ENCODE peak calls at places on chromosomes 13 and 19, in nine cellular contexts. L, M, B, Q, V, H, S, J and Y are unnamed samples.

GRCh38 chr13:74741732-74742131 is 607.5 kb upstream of the KLF12 start:
- DNase-seq in H (no peak), B (no peak), J (no peak), Q (no peak), S (no peak), L (no peak), M (no peak), V (no peak), Y (no peak)

GRCh38 chr13:60583911-60584753 is 187.1 kb downstream of the TDRD3 start:
- DNase-seq in J (peak; percentile 5), H (no peak), Q (no peak), M (no peak), V (peak; percentile 80), L (peak; percentile 27), B (peak; percentile 64), S (no peak), Y (peak; percentile 15)

GRCh38 chr19:11378319-11379189 is 4.1 kb downstream of the SWSAP1 start:
- DNase-seq in L (no peak), B (peak; percentile 80), J (no peak), V (peak; percentile 45), Q (no peak), H (no peak), M (peak; percentile 59), S (peak; percentile 62), Y (peak; percentile 84)

GRCh38 chr13:27425151-27425917 is 915 bp downstream of the GTF3A start:
- DNase-seq in V (peak; percentile 9), Q (no peak), L (no peak), J (no peak), H (no peak), S (no peak), B (peak; percentile 26), M (no peak), Y (no peak)

GRCh38 chr13:29538625-29538976 is 56.9 kb downstream of the SLC7A1 start:
- DNase-seq in B (no peak), L (no peak), Q (no peak), H (no peak), V (no peak), S (no peak), M (no peak), J (no peak), Y (no peak)

GRCh38 chr19:11422163-11423068 is 3.3 kb upstream of the RGL3 start:
- DNase-seq in M (peak; percentile 80), Q (peak; percentile 77), B (peak; percentile 91), S (peak; percentile 91), H (peak; percentile 48), V (peak; percentile 73), L (peak; percentile 79), J (no peak), Y (no peak)

GRCh38 chr19:2719910-2720776 is 1.0 kb downstream of the DIRAS1 start:
- DNase-seq in B (no peak), Q (no peak), S (no peak), M (peak; percentile 42), H (no peak), V (peak; percentile 17), L (no peak), J (no peak), Y (no peak)

GRCh38 chr13:83546476-83546875 is 335.8 kb downstream of the SLITRK1 start:
- DNase-seq in J (no peak), L (no peak), S (no peak), M (no peak), B (no peak), H (no peak), Q (no peak), V (peak; percentile 5), Y (no peak)

GRCh38 chr19:27971869-27972268 is 1241.1 kb downstream of the UQCRFS1 start:
- DNase-seq in L (no peak), S (no peak), M (no peak), H (no peak), B (no peak), J (no peak), Q (no peak), V (no peak), Y (no peak)

GRCh38 chr19:27964165-27964564 is 1248.8 kb downstream of the UQCRFS1 start:
- DNase-seq in S (no peak), B (no peak), V (peak; percentile 38), H (no peak), Q (no peak), L (no peak), M (no peak), J (no peak), Y (no peak)

GRCh38 chr19:27971071-27971470 is 1241.9 kb downstream of the UQCRFS1 start:
- DNase-seq in H (no peak), M (no peak), J (no peak), S (no peak), V (peak; percentile 3), Q (no peak), L (no peak), B (no peak), Y (no peak)

GRCh38 chr19:27962260-27962659 is 1250.7 kb downstream of the UQCRFS1 start:
- DNase-seq in H (no peak), V (peak; percentile 42), J (no peak), Q (no peak), S (no peak), M (no peak), L (no peak), B (no peak), Y (no peak)

DNA sequence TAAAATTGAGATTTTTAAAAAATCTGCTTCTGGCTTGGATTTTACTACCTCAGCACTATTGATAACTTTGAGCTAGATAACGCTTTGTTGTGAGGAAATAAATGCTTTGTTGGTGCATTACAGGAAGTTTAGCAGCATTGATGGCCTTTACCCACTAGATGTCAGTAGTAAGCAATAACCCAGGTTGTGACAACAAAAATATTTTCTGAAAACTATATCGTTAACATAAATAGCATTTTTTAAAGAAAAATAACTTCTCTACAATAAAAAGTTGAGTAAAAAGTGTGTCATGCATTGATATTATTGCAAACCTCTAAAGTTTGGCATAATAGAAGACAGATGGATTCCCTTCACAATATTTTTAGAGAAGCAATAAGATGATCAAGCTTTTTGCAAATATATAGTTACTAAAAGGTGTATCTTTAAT is 1246.5 kb downstream of the UQCRFS1 start:
- DNase-seq in Q (no peak), J (no peak), M (no peak), V (peak; percentile 34), S (no peak), H (no peak), B (no peak), L (no peak), Y (no peak)
- TF ChIP-seq CTCF in Q (peak; percentile 27), J (no peak), M (peak; percentile 54), V (peak; percentile 74), S (peak; percentile 29), H (peak; percentile 29), B (peak; percentile 72), L (no peak), Y (peak; percentile 56)

DNA sequence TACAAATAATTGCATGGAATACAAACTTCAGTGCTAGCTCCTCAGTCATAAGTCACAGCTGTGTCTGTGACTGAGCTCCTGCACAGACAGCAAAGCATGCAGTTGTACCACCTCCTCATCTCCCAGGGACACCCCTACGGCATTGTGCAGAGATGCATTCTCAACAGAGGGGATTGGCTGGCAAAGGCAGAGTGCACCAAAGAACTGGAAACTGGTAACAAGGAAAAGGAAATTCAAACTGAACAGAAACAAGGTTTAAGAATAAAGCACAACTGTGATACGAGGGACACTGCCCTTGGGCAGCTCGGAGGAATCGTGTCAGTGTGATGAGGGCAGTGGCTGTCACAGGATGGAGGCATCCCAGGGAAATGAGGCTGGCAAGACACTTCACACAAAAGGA is 126.1 kb upstream of the SOX1 start:
- DNase-seq in V (no peak), J (no peak), S (no peak), L (no peak), H (no peak), Q (no peak), B (no peak), M (no peak), Y (no peak)
- H3K4me1 ChIP-seq in V (no peaks in the 10 kb centered on the region), J (no peaks in the 10 kb centered on the region), S (no peaks in the 10 kb centered on the region), L (no peaks in the 10 kb centered on the region), H (no peaks in the 10 kb centered on the region), Q (no peaks in the 10 kb centered on the region), B (no peaks in the 10 kb centered on the region), M (no peaks in the 10 kb centered on the region), Y (no peaks in the 10 kb centered on the region)

GRCh38 chr19:45616709-45617027 is 14.7 kb upstream of the GPR4 start:
- DNase-seq in J (no peak), L (no peak), V (no peak), H (no peak), B (no peak), M (no peak), Q (no peak), S (no peak), Y (no peak)
- H3K36me3 ChIP-seq in J (peaks cover 33% of the 10 kb centered on the region), L (peaks cover 93% of the 10 kb centered on the region), V (peaks cover 5% of the 10 kb centered on the region), H (no peaks in the 10 kb centered on the region), B (peaks cover 12% of the 10 kb centered on the region), M (peaks cover 10% of the 10 kb centered on the region), Q (peaks cover 65% of the 10 kb centered on the region), S (peaks cover 92% of the 10 kb centered on the region), Y (no peaks in the 10 kb centered on the region)

GRCh38 chr13:107144432-107144831 is 576.5 kb upstream of the ARGLU1 start:
- DNase-seq in S (no peak), H (no peak), V (peak; percentile 22), J (no peak), Q (no peak), M (no peak), L (no peak), B (no peak), Y (no peak)
- TF ChIP-seq CTCF in S (no peak), H (no peak), V (no peak), J (no peak), Q (peak; percentile 10), M (peak; percentile 10), L (peak; percentile 18), B (peak; percentile 8), Y (peak; percentile 30)

GRCh38 chr13:46075811-46076210 is 23.3 kb upstream of the ZC3H13 start:
- DNase-seq in Q (no peak), S (no peak), V (no peak), J (no peak), B (no peak), L (no peak), H (no peak), M (no peak), Y (no peak)
- H3K4me1 ChIP-seq in Q (no peaks in the 10 kb centered on the region), S (no peaks in the 10 kb centered on the region), V (no peaks in the 10 kb centered on the region), J (no peaks in the 10 kb centered on the region), B (no peaks in the 10 kb centered on the region), L (no peaks in the 10 kb centered on the region), H (no peaks in the 10 kb centered on the region), M (no peaks in the 10 kb centered on the region), Y (no peaks in the 10 kb centered on the region)

GRCh38 chr19:29259153-29259552 is 46.2 kb upstream of the UQCRFS1 start:
- DNase-seq in L (no peak), J (no peak), Q (no peak), V (no peak), M (no peak), B (no peak), H (no peak), S (no peak), Y (no peak)
- H3K36me3 ChIP-seq in L (no peaks in the 10 kb centered on the region), J (no peaks in the 10 kb centered on the region), Q (no peaks in the 10 kb centered on the region), V (no peaks in the 10 kb centered on the region), M (no peaks in the 10 kb centered on the region), B (no peaks in the 10 kb centered on the region), H (no peaks in the 10 kb centered on the region), S (no peaks in the 10 kb centered on the region), Y (no peaks in the 10 kb centered on the region)